ENCODE peak calls at places on chromosomes 7 and 10, in ten cellular contexts. One of them, this sample, is unnamed.

GRCh38 chr10:31723074-31723750 is 205.4 kb downstream of the ARHGAP12 start:
- DNase-seq in ovary: peak; percentile 28
- DNase-seq in kidney: no peak
- DNase-seq in left ventricle myocardium inferior: no peak
- DNase-seq in sigmoid colon: no peak
- DNase-seq in ascending aorta: no peak
- DNase-seq in stomach: no peak
- DNase-seq in PC-9: no peak
- DNase-seq in thoracic aorta: no peak
- DNase-seq in adrenal gland: no peak
- DNase-seq in this sample: no peak

GRCh38 chr7:155285423-155286220 is 12.1 kb upstream of the INSIG1 start:
- DNase-seq in left ventricle myocardium inferior: no peak
- DNase-seq in ovary: no peak
- DNase-seq in sigmoid colon: no peak
- DNase-seq in stomach: no peak
- DNase-seq in adrenal gland: no peak
- DNase-seq in PC-9: no peak
- DNase-seq in kidney: no peak
- DNase-seq in ascending aorta: peak; percentile 37
- DNase-seq in thoracic aorta: no peak
- DNase-seq in this sample: no peak

GRCh38 chr10:36366843-36367242 is 724.7 kb upstream of the FZD8 start:
- DNase-seq in kidney: no peak
- DNase-seq in adrenal gland: no peak
- DNase-seq in left ventricle myocardium inferior: no peak
- DNase-seq in ascending aorta: no peak
- DNase-seq in thoracic aorta: no peak
- DNase-seq in ovary: no peak
- DNase-seq in PC-9: no peak
- DNase-seq in sigmoid colon: no peak
- DNase-seq in stomach: no peak
- DNase-seq in this sample: no peak

GRCh38 chr7:44959956-44960640 is 18.7 kb downstream of the MYO1G start:
- DNase-seq in stomach: no peak
- DNase-seq in adrenal gland: no peak
- DNase-seq in ascending aorta: no peak
- DNase-seq in kidney: no peak
- DNase-seq in ovary: no peak
- DNase-seq in PC-9: no peak
- DNase-seq in thoracic aorta: no peak
- DNase-seq in sigmoid colon: no peak
- DNase-seq in left ventricle myocardium inferior: no peak
- DNase-seq in this sample: no peak

GRCh38 chr10:13839430-13839986 is 252.7 kb downstream of the PRPF18 start:
- DNase-seq in sigmoid colon: peak; percentile 77
- DNase-seq in kidney: no peak
- DNase-seq in ascending aorta: peak; percentile 72
- DNase-seq in thoracic aorta: no peak
- DNase-seq in ovary: no peak
- DNase-seq in PC-9: peak; percentile 31
- DNase-seq in stomach: no peak
- DNase-seq in left ventricle myocardium inferior: peak; percentile 42
- DNase-seq in adrenal gland: no peak
- DNase-seq in this sample: no peak

GRCh38 chr7:2974093-2974819 is 69.4 kb downstream of the CARD11 start:
- DNase-seq in ovary: no peak
- DNase-seq in sigmoid colon: peak; percentile 24
- DNase-seq in stomach: no peak
- DNase-seq in adrenal gland: no peak
- DNase-seq in kidney: peak; percentile 43
- DNase-seq in ascending aorta: no peak
- DNase-seq in thoracic aorta: no peak
- DNase-seq in left ventricle myocardium inferior: no peak
- DNase-seq in PC-9: no peak
- DNase-seq in this sample: no peak

GRCh38 chr7:36100293-36100692 is 52.8 kb upstream of the EEPD1 start:
- DNase-seq in kidney: no peak
- DNase-seq in left ventricle myocardium inferior: no peak
- DNase-seq in thoracic aorta: no peak
- DNase-seq in ovary: no peak
- DNase-seq in ascending aorta: no peak
- DNase-seq in sigmoid colon: no peak
- DNase-seq in adrenal gland: no peak
- DNase-seq in stomach: no peak
- DNase-seq in PC-9: no peak
- DNase-seq in this sample: no peak

GRCh38 chr10:33801705-33802104 is 467.2 kb upstream of the NRP1 start:
- DNase-seq in sigmoid colon: no peak
- DNase-seq in stomach: no peak
- DNase-seq in adrenal gland: no peak
- DNase-seq in PC-9: peak; percentile 54
- DNase-seq in thoracic aorta: no peak
- DNase-seq in left ventricle myocardium inferior: no peak
- DNase-seq in ascending aorta: no peak
- DNase-seq in ovary: no peak
- DNase-seq in kidney: no peak
- DNase-seq in this sample: no peak

GRCh38 chr10:31359979-31360378 is 41.0 kb downstream of the ZEB1 start:
- DNase-seq in adrenal gland: no peak
- DNase-seq in thoracic aorta: no peak
- DNase-seq in ascending aorta: no peak
- DNase-seq in PC-9: no peak
- DNase-seq in left ventricle myocardium inferior: no peak
- DNase-seq in kidney: no peak
- DNase-seq in stomach: no peak
- DNase-seq in sigmoid colon: no peak
- DNase-seq in ovary: no peak
- DNase-seq in this sample: no peak

GRCh38 chr10:50498465-50498864 is 125.3 kb downstream of the SGMS1 start:
- DNase-seq in ascending aorta: no peak
- DNase-seq in PC-9: no peak
- DNase-seq in thoracic aorta: no peak
- DNase-seq in ovary: no peak
- DNase-seq in adrenal gland: no peak
- DNase-seq in left ventricle myocardium inferior: no peak
- DNase-seq in sigmoid colon: no peak
- DNase-seq in kidney: no peak
- DNase-seq in stomach: no peak
- DNase-seq in this sample: no peak

GRCh38 chr7:22989646-22990587 is 24.0 kb downstream of the HYCC1 start:
- DNase-seq in stomach: no peak
- DNase-seq in left ventricle myocardium inferior: no peak
- DNase-seq in sigmoid colon: no peak
- DNase-seq in PC-9: no peak
- DNase-seq in thoracic aorta: no peak
- DNase-seq in ascending aorta: no peak
- DNase-seq in kidney: no peak
- DNase-seq in ovary: no peak
- DNase-seq in adrenal gland: no peak
- DNase-seq in this sample: no peak

GRCh38 chr7:22995011-22995410 is 18.9 kb downstream of the HYCC1 start:
- DNase-seq in thoracic aorta: no peak
- DNase-seq in ovary: no peak
- DNase-seq in kidney: no peak
- DNase-seq in PC-9: no peak
- DNase-seq in left ventricle myocardium inferior: no peak
- DNase-seq in ascending aorta: no peak
- DNase-seq in stomach: no peak
- DNase-seq in sigmoid colon: no peak
- DNase-seq in adrenal gland: no peak
- DNase-seq in this sample: no peak

GRCh38 chr7:22990588-22990949 is 23.4 kb downstream of the HYCC1 start:
- DNase-seq in thoracic aorta: no peak
- DNase-seq in sigmoid colon: no peak
- DNase-seq in PC-9: no peak
- DNase-seq in adrenal gland: no peak
- DNase-seq in kidney: no peak
- DNase-seq in ascending aorta: no peak
- DNase-seq in ovary: no peak
- DNase-seq in left ventricle myocardium inferior: no peak
- DNase-seq in stomach: no peak
- DNase-seq in this sample: no peak

GRCh38 chr7:22996470-22996869 is 17.5 kb downstream of the HYCC1 start:
- DNase-seq in sigmoid colon: no peak
- DNase-seq in left ventricle myocardium inferior: no peak
- DNase-seq in stomach: no peak
- DNase-seq in ascending aorta: no peak
- DNase-seq in kidney: no peak
- DNase-seq in adrenal gland: no peak
- DNase-seq in PC-9: no peak
- DNase-seq in ovary: no peak
- DNase-seq in thoracic aorta: no peak
- DNase-seq in this sample: no peak

DNA sequence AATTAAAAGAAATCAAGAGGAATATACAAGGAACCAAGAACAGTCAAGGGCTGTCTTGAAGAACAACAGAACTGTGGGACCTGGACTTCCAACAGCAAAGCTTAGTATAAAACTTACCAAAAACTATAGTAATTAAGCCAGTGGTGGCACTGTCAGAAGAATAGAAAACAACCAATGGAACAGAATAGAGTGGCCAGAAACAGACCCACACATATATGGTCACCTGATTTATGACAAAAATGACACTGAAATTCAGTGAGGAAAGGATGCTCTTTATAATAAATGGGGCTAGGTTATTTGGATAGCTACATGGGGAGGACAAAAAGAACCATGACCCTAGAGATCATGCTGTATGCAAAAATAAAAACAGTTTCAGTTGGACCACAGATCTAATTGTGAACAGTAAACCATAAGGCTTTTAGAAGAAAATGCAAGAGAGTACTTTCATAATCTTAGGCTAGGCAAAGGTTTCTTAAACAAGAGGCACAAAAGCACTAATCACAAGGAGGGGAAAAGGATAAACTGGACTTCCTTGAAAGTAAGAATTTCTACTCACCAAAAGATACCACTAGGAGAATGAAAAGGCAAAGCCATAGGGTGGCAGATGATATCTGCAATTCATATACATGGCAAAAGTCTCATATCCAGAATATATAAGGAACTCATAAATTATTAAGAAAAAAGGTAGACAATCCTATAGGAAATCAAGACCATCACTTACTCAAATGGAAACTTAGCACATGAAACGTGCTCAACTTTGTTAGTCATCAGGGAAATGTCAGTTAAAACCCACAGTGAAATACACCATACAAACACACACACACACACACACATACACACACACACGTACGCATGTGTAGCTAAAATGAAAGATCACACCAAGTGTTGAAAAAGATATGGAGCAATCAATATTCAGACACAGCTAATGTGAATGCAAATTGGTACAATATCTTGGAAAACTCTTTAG is 20.8 kb downstream of the HYCC1 start:
- DNase-seq in stomach: no peak
- DNase-seq in ovary: no peak
- DNase-seq in left ventricle myocardium inferior: no peak
- DNase-seq in PC-9: no peak
- DNase-seq in kidney: no peak
- DNase-seq in adrenal gland: no peak
- DNase-seq in thoracic aorta: no peak
- DNase-seq in ascending aorta: no peak
- DNase-seq in sigmoid colon: no peak
- DNase-seq in this sample: no peak
- H3K4me1 ChIP-seq in stomach: no peaks in the 10 kb centered on the region
- H3K4me1 ChIP-seq in ovary: no peaks in the 10 kb centered on the region
- H3K4me1 ChIP-seq in left ventricle myocardium inferior: peaks cover 32% of the 10 kb centered on the region
- H3K4me1 ChIP-seq in PC-9: no peaks in the 10 kb centered on the region
- H3K4me1 ChIP-seq in kidney: no peaks in the 10 kb centered on the region
- H3K4me1 ChIP-seq in adrenal gland: peaks cover 5% of the 10 kb centered on the region
- H3K4me1 ChIP-seq in thoracic aorta: peaks cover 3% of the 10 kb centered on the region
- H3K4me1 ChIP-seq in ascending aorta: no peaks in the 10 kb centered on the region
- H3K4me1 ChIP-seq in sigmoid colon: no peaks in the 10 kb centered on the region
- H3K4me1 ChIP-seq in this sample: no peaks in the 10 kb centered on the region

DNA sequence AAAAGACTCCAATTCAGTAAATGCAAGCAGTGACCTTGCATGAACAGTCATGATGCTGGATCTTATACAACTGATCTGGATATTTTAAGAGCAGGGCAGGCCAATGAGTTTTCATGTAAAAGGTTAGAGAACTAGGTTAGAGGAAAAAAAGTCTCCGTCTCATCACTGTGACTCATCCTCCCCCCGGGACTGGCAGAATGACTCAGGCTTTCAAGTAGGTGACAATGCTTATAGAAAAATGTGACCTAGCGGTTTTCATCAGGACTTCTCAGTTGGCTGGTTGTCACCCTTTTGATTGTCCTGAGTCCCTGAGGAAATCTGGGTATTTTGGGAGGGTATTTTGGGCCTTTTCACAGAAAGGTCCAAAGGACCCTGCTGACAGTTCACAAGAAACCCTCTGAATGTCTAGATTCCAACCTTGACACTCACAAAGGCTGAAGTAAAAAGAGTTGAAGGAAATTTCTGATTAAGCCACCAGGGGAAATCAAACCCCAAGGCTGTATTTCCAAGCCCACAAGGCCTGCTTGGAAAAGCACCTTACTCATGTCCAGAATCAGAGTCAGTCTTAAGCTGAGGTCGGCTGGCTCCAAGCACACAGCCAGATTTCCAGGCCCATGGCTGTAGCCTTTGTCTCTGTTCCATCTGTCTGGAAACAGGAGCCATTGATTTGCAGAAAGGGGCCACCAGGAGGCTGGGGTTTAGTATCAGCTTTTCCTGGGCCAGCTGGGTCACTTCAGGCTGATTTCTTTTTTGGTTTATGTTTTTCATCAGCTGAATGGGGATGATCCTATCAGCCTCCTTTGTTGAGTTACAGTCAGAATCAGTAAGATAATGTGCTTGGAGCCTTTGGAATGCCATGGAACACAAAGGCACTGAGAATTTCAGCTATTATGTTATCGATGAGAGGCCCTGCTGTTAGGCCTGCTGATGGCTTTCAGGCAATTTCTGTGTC is 226.4 kb upstream of the HABP2 start:
- DNase-seq in thoracic aorta: peak; percentile 80
- DNase-seq in sigmoid colon: peak; percentile 82
- DNase-seq in left ventricle myocardium inferior: no peak
- DNase-seq in ascending aorta: peak; percentile 88
- DNase-seq in ovary: peak; percentile 46
- DNase-seq in kidney: no peak
- DNase-seq in stomach: no peak
- DNase-seq in adrenal gland: peak; percentile 94
- DNase-seq in PC-9: peak; percentile 54
- DNase-seq in this sample: no peak
- TF ChIP-seq CTCF in thoracic aorta: peak; percentile 23
- TF ChIP-seq CTCF in sigmoid colon: no peak
- TF ChIP-seq CTCF in left ventricle myocardium inferior: peak; percentile 16
- TF ChIP-seq CTCF in ascending aorta: peak; percentile 33
- TF ChIP-seq CTCF in ovary: no peak
- TF ChIP-seq CTCF in kidney: no peak
- TF ChIP-seq CTCF in stomach: no peak
- TF ChIP-seq CTCF in adrenal gland: peak; percentile 64
- TF ChIP-seq CTCF in PC-9: peak; percentile 32
- TF ChIP-seq CTCF in this sample: no peak

GRCh38 chr10:11658801-11659368 is 47.4 kb upstream of the USP6NL start:
- DNase-seq in adrenal gland: peak; percentile 3
- DNase-seq in ovary: no peak
- DNase-seq in stomach: no peak
- DNase-seq in sigmoid colon: no peak
- DNase-seq in ascending aorta: peak; percentile 40
- DNase-seq in PC-9: peak; percentile 39
- DNase-seq in thoracic aorta: no peak
- DNase-seq in kidney: no peak
- DNase-seq in left ventricle myocardium inferior: no peak
- DNase-seq in this sample: no peak
- H3K4me1 ChIP-seq in adrenal gland: no peaks in the 10 kb centered on the region
- H3K4me1 ChIP-seq in ovary: no peaks in the 10 kb centered on the region
- H3K4me1 ChIP-seq in stomach: no peaks in the 10 kb centered on the region
- H3K4me1 ChIP-seq in sigmoid colon: no peaks in the 10 kb centered on the region
- H3K4me1 ChIP-seq in ascending aorta: no peaks in the 10 kb centered on the region
- H3K4me1 ChIP-seq in PC-9: no peaks in the 10 kb centered on the region
- H3K4me1 ChIP-seq in thoracic aorta: peaks cover 4% of the 10 kb centered on the region
- H3K4me1 ChIP-seq in kidney: no peaks in the 10 kb centered on the region
- H3K4me1 ChIP-seq in left ventricle myocardium inferior: no peaks in the 10 kb centered on the region
- H3K4me1 ChIP-seq in this sample: peaks cover 14% of the 10 kb centered on the region

GRCh38 chr10:127347202-127347959 is 151.0 kb upstream of the INSYN2A start:
- DNase-seq in left ventricle myocardium inferior: no peak
- DNase-seq in PC-9: no peak
- DNase-seq in sigmoid colon: no peak
- DNase-seq in thoracic aorta: no peak
- DNase-seq in kidney: no peak
- DNase-seq in stomach: no peak
- DNase-seq in ovary: no peak
- DNase-seq in ascending aorta: no peak
- DNase-seq in adrenal gland: no peak
- DNase-seq in this sample: no peak
- TF ChIP-seq CTCF in left ventricle myocardium inferior: no peak
- TF ChIP-seq CTCF in PC-9: no peak
- TF ChIP-seq CTCF in sigmoid colon: no peak
- TF ChIP-seq CTCF in thoracic aorta: no peak
- TF ChIP-seq CTCF in kidney: no peak
- TF ChIP-seq CTCF in stomach: no peak
- TF ChIP-seq CTCF in ovary: no peak
- TF ChIP-seq CTCF in ascending aorta: no peak
- TF ChIP-seq CTCF in adrenal gland: no peak
- TF ChIP-seq CTCF in this sample: no peak

This sample was measured in CD8-positive, alpha-beta T cell.